ENCODE peak calls at places on chromosomes 1 and 21, in seven cellular contexts. O is A549, V is K562, S is HCT116, Z is right lobe of liver, X is IMR-90, H is upper lobe of left lung. E is an unnamed sample.

GRCh38 chr1:227934476-227935313 is 13.0 kb downstream of the WNT9A start:
- ATAC-seq in O (peak; percentile 99), V (peak; percentile 58), S (peak; percentile 94), Z (peak; percentile 38), X (peak; percentile 54), H (peak; percentile 54), E (peak; percentile 92)

GRCh38 chr1:61049850-61050540 is 32.4 kb upstream of the NFIA start:
- ATAC-seq in O (peak; percentile 82), V (peak; percentile 70), S (peak; percentile 90), Z (peak; percentile 88), X (peak; percentile 95), H (peak; percentile 95), E (peak; percentile 82)

GRCh38 chr1:218164111-218164929 is 120.8 kb upstream of the RRP15 start:
- ATAC-seq in O (peak; percentile 89), V (peak; percentile 40), S (no peak), Z (peak; percentile 85), X (peak; percentile 85), H (no peak), E (peak; percentile 51)

GRCh38 chr1:214516434-214517326 is 34.7 kb downstream of the PTPN14 start:
- ATAC-seq in O (no peak), V (no peak), S (no peak), Z (no peak), X (no peak), H (peak; percentile 66), E (no peak)

GRCh38 chr21:32538147-32538792 is 47.1 kb downstream of the TCP10L start:
- ATAC-seq in O (no peak), V (peak; percentile 29), S (no peak), Z (no peak), X (no peak), H (no peak), E (no peak)

GRCh38 chr1:25954371-25954938 is 43.4 kb downstream of the PAFAH2 start:
- ATAC-seq in O (no peak), V (peak; percentile 52), S (no peak), Z (no peak), X (no peak), H (no peak), E (no peak)

GRCh38 chr1:156591181-156591431 is 470 bp upstream of the NAXE start:
- ATAC-seq in O (no peak), V (peak; percentile 60), S (no peak), Z (no peak), X (no peak), H (no peak), E (no peak)

GRCh38 chr1:246617156-246617555 is 50.9 kb downstream of the CNST start:
- ATAC-seq in O (no peak), V (no peak), S (no peak), Z (no peak), X (peak; percentile 53), H (no peak), E (no peak)

GRCh38 chr1:81547261-81547911 is 253.3 kb upstream of the ADGRL2 start:
- ATAC-seq in O (no peak), V (no peak), S (no peak), Z (no peak), X (no peak), H (no peak), E (no peak)

GRCh38 chr1:37949524-37950152 is 2.8 kb upstream of the INPP5B start:
- ATAC-seq in O (no peak), V (no peak), S (no peak), Z (no peak), X (no peak), H (no peak), E (no peak)

GRCh38 chr1:170586942-170587593 is 55.1 kb downstream of the GORAB start:
- ATAC-seq in O (no peak), V (no peak), S (no peak), Z (no peak), X (peak; percentile 29), H (no peak), E (peak; percentile 64)

GRCh38 chr21:41222247-41223068 is 54.5 kb downstream of the BACE2 start:
- ATAC-seq in O (no peak), V (peak; percentile 73), S (no peak), Z (no peak), X (no peak), H (peak; percentile 29), E (peak; percentile 16)

GRCh38 chr1:150002217-150002616 is 8.3 kb downstream of the OTUD7B start:
- ATAC-seq in O (peak; percentile 39), V (no peak), S (no peak), Z (peak; percentile 46), X (no peak), H (no peak), E (no peak)

GRCh38 chr1:156848461-156849150 is 10.3 kb downstream of the INSRR start:
- ATAC-seq in O (no peak), V (peak; percentile 85), S (peak; percentile 56), Z (no peak), X (no peak), H (no peak), E (no peak)

DNA sequence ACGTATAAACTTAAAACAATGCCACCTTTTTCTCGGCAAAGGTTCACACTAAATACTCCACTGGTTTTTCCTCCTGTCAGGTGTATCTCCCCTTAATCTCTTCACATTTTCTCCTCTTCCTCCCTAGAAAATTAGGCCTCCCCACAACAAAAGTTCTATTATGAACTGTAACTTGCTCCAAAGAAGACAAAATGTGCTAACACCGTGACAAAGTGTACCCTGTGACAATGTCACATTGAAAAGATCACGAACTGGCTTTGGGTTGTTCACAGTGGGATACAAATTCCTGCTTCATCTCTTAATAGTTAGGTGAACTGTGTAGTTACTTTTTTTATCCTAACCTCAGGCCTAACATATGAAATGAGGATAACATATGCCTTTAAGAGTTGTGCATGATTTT is 6.0 kb downstream of the NUCKS1 start:
- ATAC-seq in O (no peak), V (no peak), S (no peak), Z (no peak), X (no peak), H (no peak), E (no peak)
- H3K4me3 ChIP-seq in O (no peak overlapping the region), V (no peak overlapping the region), S (no peak overlapping the region), Z (no peak overlapping the region), X (no peak overlapping the region), H (no peak overlapping the region), E (no peak overlapping the region)

GRCh38 chr21:43192501-43193081 is 23.8 kb downstream of the CRYAA start:
- ATAC-seq in O (no peak), V (no peak), S (no peak), Z (no peak), X (no peak), H (no peak), E (no peak)

GRCh38 chr21:43193088-43193650 is 24.4 kb downstream of the CRYAA start:
- ATAC-seq in O (no peak), V (no peak), S (no peak), Z (no peak), X (no peak), H (no peak), E (no peak)

GRCh38 chr21:43195131-43196021 is 26.6 kb downstream of the CRYAA start:
- ATAC-seq in O (no peak), V (no peak), S (no peak), Z (peak; percentile 75), X (no peak), H (no peak), E (peak; percentile 28)

GRCh38 chr21:43194303-43195130 is 25.7 kb downstream of the CRYAA start:
- ATAC-seq in O (no peak), V (no peak), S (no peak), Z (peak; percentile 18), X (no peak), H (no peak), E (no peak)

DNA sequence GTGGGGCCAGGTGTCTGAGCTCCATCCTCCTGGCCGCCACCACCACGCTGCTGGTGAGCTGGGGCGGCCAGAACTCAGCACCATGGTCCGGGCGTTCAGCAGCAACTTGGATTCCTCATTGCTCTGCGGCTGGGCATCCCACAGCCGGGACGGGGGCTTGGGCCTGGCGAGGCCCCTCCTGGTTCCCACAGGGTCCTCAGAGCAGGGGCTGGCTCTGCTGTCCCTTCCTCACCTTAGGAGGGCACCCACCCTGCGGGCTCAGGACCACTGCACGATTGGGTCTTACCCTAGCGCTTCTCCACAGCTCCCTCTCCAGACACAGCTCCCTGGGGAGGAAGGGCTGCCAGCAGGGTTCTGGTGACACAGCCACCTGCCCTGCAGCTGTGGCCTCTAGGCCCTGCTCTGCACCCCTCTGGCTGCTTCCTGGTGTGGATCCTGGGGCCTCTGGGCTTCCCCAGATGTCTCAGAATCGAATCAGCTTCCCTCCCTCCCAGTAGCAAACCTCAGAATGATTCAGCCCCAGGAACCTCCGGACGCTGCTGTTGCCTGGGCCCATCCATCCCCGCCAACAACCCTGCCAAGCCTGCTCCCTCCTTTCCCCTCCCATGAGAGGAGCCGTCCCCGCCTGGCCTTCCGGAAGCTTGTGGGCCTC is 25.0 kb downstream of the CRYAA start:
- ATAC-seq in O (no peak), V (no peak), S (no peak), Z (peak; percentile 66), X (peak; percentile 98), H (no peak), E (no peak)
- TF ChIP-seq POLR2A in O (no peak), V (no peak), S (no peak), Z (no peak), X (no peak), H (no peak), E (no peak)

DNA sequence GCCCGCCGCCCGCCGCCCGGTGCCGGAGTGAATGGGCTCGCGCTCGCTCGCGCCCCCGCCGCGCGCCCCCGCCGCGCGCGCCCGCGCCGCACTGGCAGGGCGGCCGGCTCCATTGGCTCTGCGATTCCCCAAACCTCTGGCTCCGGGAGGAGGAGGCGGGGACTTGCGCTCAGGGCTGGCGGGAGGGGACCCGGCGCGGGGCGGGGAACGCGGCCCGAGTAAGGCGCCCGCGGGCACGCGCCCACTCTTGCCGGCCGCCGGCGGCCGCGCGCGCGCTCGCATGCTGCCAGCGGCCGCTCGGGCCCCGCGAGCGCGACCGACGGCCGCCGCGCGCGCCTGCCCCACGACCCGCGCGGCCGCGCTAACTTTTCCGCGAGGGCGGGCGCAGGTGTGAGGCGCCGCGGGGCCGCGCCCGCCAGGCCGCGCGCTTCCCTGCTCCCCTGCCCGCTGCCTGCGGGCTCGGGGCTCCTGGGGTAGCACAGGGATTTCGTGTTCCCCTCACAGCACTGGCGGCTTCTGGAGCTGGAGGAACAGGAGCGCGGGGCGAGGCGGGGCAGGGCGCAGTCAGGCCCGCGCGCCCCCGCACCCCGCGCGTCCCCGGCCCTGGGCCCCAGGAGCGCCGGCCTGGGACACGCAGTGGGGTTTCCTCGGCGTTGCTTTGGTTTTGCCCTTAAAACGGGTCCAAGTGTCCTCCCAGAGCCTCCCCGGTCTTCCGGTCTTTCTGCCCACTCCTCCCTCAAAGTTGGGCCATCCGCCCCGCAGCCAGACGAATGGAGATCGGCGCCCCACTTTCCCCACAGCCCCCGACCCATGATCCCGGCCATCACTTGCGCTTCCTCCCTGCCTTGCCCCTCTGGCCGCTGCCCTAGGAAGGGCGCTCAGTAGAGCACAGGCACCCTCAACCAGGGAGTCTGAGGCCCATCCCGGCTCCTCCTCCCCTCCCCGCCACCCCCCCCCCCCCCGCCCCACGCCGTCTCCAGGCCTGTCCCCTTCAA is 101.5 kb downstream of the CASZ1 start:
- ATAC-seq in O (peak; percentile 86), V (peak; percentile 77), S (peak; percentile 88), Z (peak; percentile 83), X (peak; percentile 94), H (peak; percentile 75), E (peak; percentile 93)
- H3K4me3 ChIP-seq in O (peak overlapping the region; percentile 82), V (peak overlapping the region; percentile 39), S (no peak overlapping the region), Z (peak overlapping the region; percentile 46), X (peak overlapping the region; percentile 67), H (peak overlapping the region; percentile 89), E (peak overlapping the region; percentile 86)

DNA sequence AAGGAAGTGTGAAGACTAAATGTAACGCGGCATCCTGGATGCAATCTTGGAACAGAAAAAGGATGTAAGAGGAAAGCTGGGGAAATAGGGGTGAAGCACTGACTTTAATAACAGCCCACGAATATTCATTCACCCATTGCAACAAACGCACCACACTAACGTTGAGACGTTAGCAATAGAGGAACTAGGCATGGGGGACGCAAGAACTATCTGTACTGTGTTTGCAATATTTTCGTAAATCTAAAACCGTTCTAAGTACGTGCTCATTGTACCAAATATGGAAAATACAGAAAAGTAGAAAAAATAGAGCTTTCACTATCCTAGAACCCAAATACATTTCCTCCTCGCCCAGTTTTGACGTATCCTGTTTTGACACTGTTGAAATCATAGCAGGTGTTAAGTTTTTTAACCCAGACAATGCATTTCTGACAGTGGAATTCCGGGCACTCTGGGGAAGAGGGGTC is 3.9 kb downstream of the LAPTM5 start:
- ATAC-seq in O (no peak), V (no peak), S (no peak), Z (no peak), X (no peak), H (no peak), E (no peak)
- TF ChIP-seq POLR2A in O (no peak), V (no peak), S (no peak), Z (peak; percentile 52), X (no peak), H (no peak), E (no peak)